ENCODE peak calls at places on chromosomes 11 and 22, in ten cellular contexts. S is Caco-2; Y is fibroblast of villous mesenchyme; I is head of caudate nucleus; J is sciatic nerve; Z is stimulated activated CD4-positive, alpha-beta T cell treated with anti-CD3 and anti-CD28 coated beads, Interleukin-1b, Interleukin-23, amount 100 ng/mL, for 1 hour; T is NCI-H82; D is activated CD8-positive, alpha-beta T cell treated with anti-CD3 and anti-CD28 coated beads for 36 hours; K is right atrium auricular region; C is activated T-cell treated with anti-CD3 and anti-CD28 coated beads for 1 hour. O is an unnamed sample.

GRCh38 chr11:19963697-19964340 is 196.5 kb downstream of the DBX1 start:
- DNase-seq in S (no peak), Y (no peak), I (no peak), J (no peak), Z (no peak), T (no peak), D (peak), K (no peak), C (no peak), O (no peak)

GRCh38 chr11:57903441-57904123 is 120.1 kb upstream of the OR9Q1 start:
- DNase-seq in S (peak), Y (no peak), I (no peak), J (no peak), Z (no peak), T (no peak), D (peak), K (no peak), C (peak), O (peak)

GRCh38 chr22:50314455-50315288 is 7.2 kb upstream of the PLXNB2 start:
- DNase-seq in S (peak), Y (no peak), I (no peak), J (no peak), Z (peak), T (no peak), D (peak), K (no peak), C (peak), O (peak)

GRCh38 chr11:23632293-23632692 is 772.0 kb upstream of the CCDC179 start:
- DNase-seq in S (no peak), Y (no peak), I (no peak), J (no peak), Z (no peak), T (no peak), D (no peak), K (no peak), C (no peak), O (no peak)

GRCh38 chr22:19740586-19740985 is 17.2 kb downstream of the GP1BB start:
- DNase-seq in S (no peak), Y (no peak), I (no peak), J (no peak), Z (no peak), T (no peak), D (no peak), K (no peak), C (no peak), O (no peak)

GRCh38 chr22:41341012-41341411 is 39.7 kb downstream of the ZC3H7B start:
- DNase-seq in S (no peak), Y (no peak), I (no peak), J (no peak), Z (no peak), T (no peak), D (no peak), K (no peak), C (no peak), O (no peak)

GRCh38 chr11:65814960-65815565 is 18.7 kb upstream of the SNX32 start:
- DNase-seq in S (peak), Y (no peak), I (no peak), J (no peak), Z (no peak), T (no peak), D (no peak), K (no peak), C (no peak), O (no peak)

GRCh38 chr22:19892249-19892879 is 37.7 kb upstream of the GNB1L start:
- DNase-seq in S (no peak), Y (peak), I (peak), J (no peak), Z (no peak), T (no peak), D (peak), K (no peak), C (peak), O (peak)

GRCh38 chr11:83827940-83828554 is 541.9 kb upstream of the CCDC90B start:
- DNase-seq in S (no peak), Y (peak), I (no peak), J (no peak), Z (no peak), T (peak), D (no peak), K (no peak), C (no peak), O (no peak)

GRCh38 chr11:33936745-33937612 is 45.1 kb upstream of the LMO2 start:
- DNase-seq in S (no peak), Y (peak), I (no peak), J (peak), Z (no peak), T (peak), D (no peak), K (peak), C (no peak), O (peak)

GRCh38 chr22:50191041-50191740 is 5.5 kb downstream of the TRABD start:
- DNase-seq in S (no peak), Y (peak), I (no peak), J (no peak), Z (peak), T (no peak), D (peak), K (no peak), C (peak), O (no peak)

GRCh38 chr22:25764270-25765015 is 22.5 kb downstream of the MYO18B start:
- DNase-seq in S (no peak), Y (no peak), I (no peak), J (no peak), Z (no peak), T (peak), D (no peak), K (no peak), C (no peak), O (no peak)

GRCh38 chr11:104000798-104001197 is 35.6 kb upstream of the DDI1 start:
- DNase-seq in S (no peak), Y (peak), I (no peak), J (no peak), Z (no peak), T (no peak), D (no peak), K (no peak), C (no peak), O (no peak)

GRCh38 chr22:46849951-46850350 is 87.5 kb downstream of the TBC1D22A start:
- DNase-seq in S (no peak), Y (no peak), I (no peak), J (no peak), Z (no peak), T (no peak), D (no peak), K (no peak), C (no peak), O (no peak)

GRCh38 chr11:47592276-47592675 is 1.9 kb downstream of the C1QTNF4 start:
- DNase-seq in S (no peak), Y (no peak), I (no peak), J (no peak), Z (no peak), T (no peak), D (no peak), K (no peak), C (no peak), O (no peak)

GRCh38 chr11:65646921-65647701 is 9.2 kb downstream of the SIPA1 start:
- DNase-seq in S (no peak), Y (no peak), I (peak), J (no peak), Z (no peak), T (peak), D (no peak), K (no peak), C (no peak), O (peak)